ENCODE peak calls at places on chromosomes 11 and 22, in five cellular contexts. T is AG04450, G is IMR-90, M is SK-N-SH, W is Peyer's patch. O is an unnamed sample. For H3K27me3, the result is how much of the 10 kb centered on the place peaks cover.

GRCh38 chr22:47136671-47137070 is 374.2 kb downstream of the TBC1D22A start:
- DNase-seq in T (no peak), G (no peak), M (no peak), W (no peak), O (no peak)

GRCh38 chr11:9765320-9766101 is 101.6 kb downstream of the SWAP70 start:
- DNase-seq in T (peak), G (peak), M (no peak), W (no peak), O (no peak)

GRCh38 chr11:57072640-57073039 is 83.9 kb downstream of the OR5AK2 start:
- DNase-seq in T (peak), G (peak), M (no peak), W (no peak), O (peak)

GRCh38 chr11:123426766-123427165 is 3.3 kb upstream of the GRAMD1B start:
- DNase-seq in T (no peak), G (no peak), M (no peak), W (no peak), O (no peak)

GRCh38 chr11:1667906-1668305 is 29.1 kb upstream of the KRTAP5-6 start:
- DNase-seq in T (no peak), G (no peak), M (peak), W (peak), O (no peak)

GRCh38 chr11:111512296-111513239 is at the start of gene BTG4:
- DNase-seq in T (no peak), G (no peak), M (peak), W (no peak), O (no peak)

GRCh38 chr11:58770627-58771457 is 39.1 kb upstream of the GLYAT start:
- DNase-seq in T (no peak), G (peak), M (no peak), W (no peak), O (peak)

GRCh38 chr11:69383372-69383771 is 89.4 kb downstream of the MYEOV start:
- DNase-seq in T (no peak), G (no peak), M (peak), W (peak), O (no peak)

GRCh38 chr22:46280999-46281623 is 13.3 kb downstream of the TTC38 start:
- DNase-seq in T (no peak), G (no peak), M (no peak), W (peak), O (no peak)

GRCh38 chr11:1933416-1934325 is 13.5 kb upstream of the MRPL23 start:
- DNase-seq in T (no peak), G (no peak), M (no peak), W (no peak), O (no peak)

GRCh38 chr11:93773045-93773477 is 11.0 kb upstream of the MED17 start:
- DNase-seq in T (no peak), G (no peak), M (no peak), W (no peak), O (no peak)

GRCh38 chr22:33062402-33062801 is 4.2 kb upstream of the SYN3 start:
- DNase-seq in T (no peak), G (no peak), M (no peak), W (no peak), O (no peak)

GRCh38 chr11:29019960-29020683 is 911.9 kb downstream of the METTL15 start:
- DNase-seq in T (no peak), G (peak), M (no peak), W (no peak), O (peak)

GRCh38 chr22:20019661-20020532 is 1.0 kb upstream of the TANGO2 start:
- DNase-seq in T (no peak), G (no peak), M (no peak), W (no peak), O (no peak)

GRCh38 chr22:28711820-28712777 is 29.5 kb downstream of the CHEK2 start:
- DNase-seq in T (peak), G (peak), M (no peak), W (no peak), O (peak)

GRCh38 chr11:62980133-62980760 is 4.5 kb downstream of the SLC22A6 start:
- DNase-seq in T (no peak), G (peak), M (no peak), W (no peak), O (no peak)

GRCh38 chr11:9601041-9601875 is 27.8 kb downstream of the WEE1 start:
- DNase-seq in T (peak), G (peak), M (no peak), W (peak), O (no peak)

GRCh38 chr22:38649841-38650522 is 6.2 kb downstream of the FAM227A start:
- DNase-seq in T (no peak), G (no peak), M (no peak), W (no peak), O (peak)

GRCh38 chr11:67732045-67732787 is 57.8 kb upstream of the ALDH3B2 start:
- DNase-seq in T (no peak), G (no peak), M (peak), W (no peak), O (no peak)

GRCh38 chr11:132060546-132060945 is 690.1 kb downstream of the NTM start:
- DNase-seq in T (no peak), G (peak), M (no peak), W (no peak), O (no peak)

GRCh38 chr11:43988040-43988793 is 45.8 kb downstream of the C11orf96 start:
- DNase-seq in T (no peak), G (peak), M (no peak), W (no peak), O (no peak)

GRCh38 chr22:50697667-50698506 is 25.3 kb downstream of the SHANK3 start:
- DNase-seq in T (no peak), G (no peak), M (peak), W (no peak), O (no peak)

GRCh38 chr11:19368726-19369364 is 128.1 kb upstream of the E2F8 start:
- DNase-seq in T (no peak), G (no peak), M (no peak), W (no peak), O (no peak)

DNA sequence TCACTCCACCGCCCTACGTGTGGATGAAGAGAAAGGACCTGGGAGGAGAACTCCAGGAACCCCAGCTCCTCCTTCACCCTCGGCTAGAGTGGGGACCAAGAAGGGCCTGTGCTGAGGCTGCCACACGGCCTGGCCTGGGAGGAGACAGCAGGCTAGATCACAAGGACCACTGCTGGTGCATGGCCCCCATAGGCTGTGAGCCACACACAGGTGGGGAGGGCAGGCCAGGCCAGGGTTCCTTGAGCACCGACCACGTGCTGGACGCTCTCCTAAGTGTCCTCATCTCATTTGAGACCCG is 1392.4 kb downstream of the TBC1D22A start:
- DNase-seq in T (no peak), G (no peak), M (no peak), W (no peak), O (no peak)
- H3K27me3 ChIP-seq in T (under half), G (under half), M (under half), W (under half), O (under half)

DNA sequence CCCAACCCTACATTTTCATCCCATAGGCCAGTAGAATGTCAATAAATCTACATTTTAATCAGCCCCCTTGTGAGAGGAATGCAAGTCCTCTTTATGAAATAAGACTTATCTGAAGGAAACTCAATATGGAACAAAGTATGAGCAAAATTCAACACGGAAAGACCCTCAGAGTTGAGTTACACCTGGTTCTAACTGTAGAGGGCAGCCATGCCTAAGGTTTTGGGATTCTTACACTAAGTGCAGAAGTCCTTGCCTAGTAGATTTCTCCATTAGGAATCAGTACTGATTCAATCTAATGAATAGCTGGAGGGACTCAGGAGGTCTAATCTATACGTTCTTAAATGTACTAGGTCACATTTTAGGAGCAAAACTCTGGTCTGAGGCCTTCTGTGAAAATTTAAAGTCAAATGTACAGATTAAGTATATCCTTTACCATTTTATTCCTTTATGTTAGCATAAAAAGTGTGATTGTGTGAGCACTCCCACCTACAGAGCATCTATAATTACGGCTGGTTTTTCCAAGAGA is 904.5 kb downstream of the DLG2 start:
- DNase-seq in T (no peak), G (no peak), M (no peak), W (no peak), O (no peak)
- TF ChIP-seq CTCF in T (peak), G (no peak), M (no peak), W (no peak), O (peak)

GRCh38 chr11:86792150-86792549 is 8.2 kb upstream of the PRSS23 start:
- DNase-seq in T (no peak), G (no peak), M (no peak), W (no peak), O (no peak)

GRCh38 chr11:86793307-86793706 is 7.0 kb upstream of the PRSS23 start:
- DNase-seq in T (no peak), G (no peak), M (no peak), W (no peak), O (no peak)

GRCh38 chr11:86790867-86791849 is 9.2 kb upstream of the PRSS23 start:
- DNase-seq in T (no peak), G (no peak), M (no peak), W (no peak), O (no peak)

GRCh38 chr11:86787651-86788050 is 12.7 kb upstream of the PRSS23 start:
- DNase-seq in T (no peak), G (no peak), M (no peak), W (no peak), O (no peak)

GRCh38 chr11:86790073-86790727 is 10.1 kb upstream of the PRSS23 start:
- DNase-seq in T (no peak), G (no peak), M (no peak), W (no peak), O (no peak)
- H3K27ac ChIP-seq in T (no peak), G (no peak), M (no peak), W (no peak), O (no peak)

DNA sequence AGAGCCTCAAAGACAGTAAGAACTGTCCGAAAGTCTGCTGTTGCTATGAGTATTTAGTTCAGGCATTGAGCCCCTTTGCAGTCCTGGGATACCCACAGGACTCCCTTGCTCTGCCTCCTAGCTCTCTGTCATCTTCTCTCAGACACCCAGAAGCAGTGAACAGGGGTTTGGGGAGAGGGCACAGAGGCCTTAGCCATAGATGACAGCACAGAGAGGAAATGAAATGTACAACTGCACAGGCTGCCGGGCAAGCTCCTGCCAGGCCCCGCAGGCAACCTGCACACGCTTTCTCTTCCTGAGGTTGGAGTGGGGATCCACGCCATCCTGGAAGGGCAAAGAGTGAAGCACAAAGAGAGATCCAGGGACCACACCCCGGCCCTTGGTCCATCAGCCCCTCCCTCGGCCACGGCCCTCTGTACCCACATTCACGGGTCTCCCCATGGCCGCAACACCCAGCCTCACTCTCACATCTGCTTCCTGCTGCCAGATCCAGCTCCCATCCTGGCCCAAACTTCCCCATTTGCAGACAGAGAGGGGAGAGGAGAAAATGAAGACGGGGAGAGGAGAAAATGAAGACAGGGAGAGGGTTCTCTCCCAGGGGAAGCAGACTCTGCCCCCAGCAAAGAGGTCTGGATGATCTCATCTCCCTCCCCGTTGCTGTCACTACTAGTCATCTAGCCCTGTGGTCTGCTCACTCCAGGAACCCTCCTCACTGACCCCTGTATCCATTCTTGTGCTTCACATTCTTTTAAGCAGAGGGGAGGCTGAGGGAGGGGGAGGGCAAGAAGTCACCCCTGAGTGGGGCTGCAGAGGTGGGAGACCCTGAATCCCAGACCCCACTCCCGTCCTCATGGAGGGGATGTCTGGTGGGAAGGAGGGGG is 40.7 kb downstream of the CD6 start:
- DNase-seq in T (no peak), G (peak), M (peak), W (no peak), O (no peak)
- H3K27me3 ChIP-seq in T (under half), G (half or more), M (under half), W (under half), O (under half)

DNA sequence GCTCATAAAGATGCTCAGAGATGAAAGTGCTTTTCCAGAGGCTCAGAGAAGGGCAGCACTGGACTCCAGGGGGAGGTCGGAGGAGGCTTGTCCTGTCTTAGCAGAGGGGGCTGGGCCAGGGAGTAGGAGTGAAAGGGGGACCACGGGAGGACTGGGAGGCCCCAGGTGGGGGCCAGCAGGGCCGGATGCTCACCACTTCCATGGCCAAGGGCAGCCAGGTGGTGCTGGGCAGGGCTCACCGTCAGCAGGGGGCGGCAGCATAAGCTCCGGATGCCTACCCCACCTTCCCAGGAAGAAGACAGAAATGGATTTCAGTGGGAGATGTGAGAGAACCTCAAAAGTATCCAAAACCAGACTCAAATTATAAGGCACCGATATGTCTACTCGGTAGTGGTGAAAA is 11.0 kb downstream of the RAB36 start:
- DNase-seq in T (no peak), G (no peak), M (no peak), W (no peak), O (no peak)
- TF ChIP-seq CTCF in T (peak), G (no peak), M (no peak), W (no peak), O (peak)

DNA sequence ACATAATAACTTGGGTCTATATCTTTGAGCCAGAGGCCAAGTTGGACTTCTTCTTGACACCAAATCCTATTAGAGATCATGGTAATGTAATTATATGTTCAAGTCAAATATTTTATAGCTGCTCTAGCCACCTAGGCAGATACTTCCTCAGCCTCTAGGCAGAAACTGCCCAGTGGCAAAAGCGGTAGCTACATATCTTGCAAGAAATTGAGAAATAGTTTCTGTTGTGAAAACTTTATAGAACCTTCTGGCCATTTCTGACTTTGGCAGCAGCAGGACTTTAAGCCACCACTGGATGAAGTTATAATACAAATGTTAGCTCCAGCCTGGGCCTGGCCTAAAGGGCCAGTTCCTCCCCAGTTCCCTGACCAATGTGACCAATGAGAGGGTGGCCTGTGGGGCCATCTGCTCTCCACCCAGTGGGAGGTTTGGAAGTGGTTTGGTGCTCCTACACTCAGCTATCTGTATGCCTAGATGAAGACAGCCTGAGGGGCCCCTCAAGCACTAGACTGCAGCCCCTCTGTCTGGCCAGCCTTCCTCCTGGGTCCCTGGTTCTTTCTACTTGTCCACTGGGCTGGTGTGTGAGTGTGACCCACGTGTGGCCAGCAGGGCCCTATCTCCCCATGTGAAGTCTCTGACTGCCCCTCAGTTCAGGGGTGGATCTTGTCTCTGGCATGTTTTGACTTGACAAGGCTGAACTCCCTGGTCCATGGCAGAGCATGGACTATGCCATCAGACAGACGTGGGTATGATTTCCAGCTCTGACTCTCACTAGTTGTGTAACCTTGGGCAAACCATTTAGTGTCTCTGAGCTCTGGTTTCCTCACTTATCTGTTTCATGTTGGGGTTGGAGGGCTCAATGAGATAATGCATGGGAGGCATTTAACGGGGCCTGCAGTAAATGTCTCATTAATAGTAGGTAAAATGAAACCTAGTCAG is 254.2 kb upstream of the NARS2 start:
- DNase-seq in T (no peak), G (no peak), M (no peak), W (no peak), O (peak)
- H3K27ac ChIP-seq in T (no peak), G (no peak), M (peak), W (no peak), O (no peak)

DNA sequence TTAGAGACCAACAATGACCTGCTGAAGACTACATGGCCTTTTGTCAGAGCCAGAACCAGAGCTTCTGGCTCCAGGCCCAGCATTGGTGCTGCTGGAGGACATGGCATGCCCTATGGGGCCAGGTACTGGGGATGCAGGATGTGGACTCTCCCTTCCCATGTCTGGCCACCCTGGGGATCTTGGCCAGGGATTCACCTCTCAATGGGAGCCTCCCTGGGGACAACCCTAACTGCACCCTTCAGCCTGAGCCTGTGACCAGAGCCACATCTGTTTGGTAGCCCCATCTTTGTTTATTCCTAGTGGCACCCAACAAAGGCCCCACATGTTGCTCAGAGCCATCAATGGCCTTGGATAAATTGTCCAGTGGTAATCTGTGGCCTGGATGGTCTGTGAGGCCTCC is 5.8 kb downstream of the KLHL35 start:
- DNase-seq in T (no peak), G (no peak), M (no peak), W (no peak), O (no peak)
- H3K27me3 ChIP-seq in T (under half), G (under half), M (under half), W (under half), O (under half)